ENCODE peak calls at places on chromosomes 5 and 9, in five cellular contexts. One of them, this sample, is unnamed.

GRCh38 chr5:2741946-2742345 is 9.5 kb downstream of the IRX2 start:
- DNase-seq in astrocyte: no peak
- DNase-seq in heart left ventricle: no peak
- DNase-seq in fibroblast of mammary gland: no peak
- DNase-seq in activated CD4-positive, alpha-beta T cell treated with anti-CD3 and anti-CD28 coated beads, Interleukin-2, amount 50 U/mL, for 4 hours: no peak
- DNase-seq in this sample: no peak

GRCh38 chr9:69871143-69871834 is 50.7 kb downstream of the CFAP95 start:
- DNase-seq in astrocyte: no peak
- DNase-seq in heart left ventricle: no peak
- DNase-seq in fibroblast of mammary gland: peak
- DNase-seq in activated CD4-positive, alpha-beta T cell treated with anti-CD3 and anti-CD28 coated beads, Interleukin-2, amount 50 U/mL, for 4 hours: no peak
- DNase-seq in this sample: no peak

GRCh38 chr9:129838707-129839259 is 3.5 kb downstream of the USP20 start:
- DNase-seq in astrocyte: peak
- DNase-seq in fibroblast of mammary gland: peak
- DNase-seq in heart left ventricle: no peak
- DNase-seq in activated CD4-positive, alpha-beta T cell treated with anti-CD3 and anti-CD28 coated beads, Interleukin-2, amount 50 U/mL, for 4 hours: no peak
- DNase-seq in this sample: peak

GRCh38 chr9:112012026-112012902 is 115.7 kb downstream of the UGCG start:
- DNase-seq in fibroblast of mammary gland: peak
- DNase-seq in activated CD4-positive, alpha-beta T cell treated with anti-CD3 and anti-CD28 coated beads, Interleukin-2, amount 50 U/mL, for 4 hours: no peak
- DNase-seq in heart left ventricle: peak
- DNase-seq in astrocyte: peak
- DNase-seq in this sample: peak

GRCh38 chr5:168740055-168740820 is 161.1 kb upstream of the PANK3 start:
- DNase-seq in fibroblast of mammary gland: no peak
- DNase-seq in astrocyte: no peak
- DNase-seq in activated CD4-positive, alpha-beta T cell treated with anti-CD3 and anti-CD28 coated beads, Interleukin-2, amount 50 U/mL, for 4 hours: no peak
- DNase-seq in heart left ventricle: no peak
- DNase-seq in this sample: no peak

GRCh38 chr9:109109962-109110325 is 9.8 kb downstream of the TMEM245 start:
- DNase-seq in activated CD4-positive, alpha-beta T cell treated with anti-CD3 and anti-CD28 coated beads, Interleukin-2, amount 50 U/mL, for 4 hours: no peak
- DNase-seq in astrocyte: peak
- DNase-seq in heart left ventricle: no peak
- DNase-seq in fibroblast of mammary gland: no peak
- DNase-seq in this sample: no peak

GRCh38 chr9:5760338-5760737 is 72.6 kb downstream of the ERMP1 start:
- DNase-seq in heart left ventricle: no peak
- DNase-seq in astrocyte: no peak
- DNase-seq in fibroblast of mammary gland: no peak
- DNase-seq in activated CD4-positive, alpha-beta T cell treated with anti-CD3 and anti-CD28 coated beads, Interleukin-2, amount 50 U/mL, for 4 hours: no peak
- DNase-seq in this sample: no peak

GRCh38 chr9:133133680-133134418 is 12.8 kb upstream of the RALGDS start:
- DNase-seq in astrocyte: peak
- DNase-seq in fibroblast of mammary gland: peak
- DNase-seq in activated CD4-positive, alpha-beta T cell treated with anti-CD3 and anti-CD28 coated beads, Interleukin-2, amount 50 U/mL, for 4 hours: peak
- DNase-seq in heart left ventricle: peak
- DNase-seq in this sample: peak

GRCh38 chr5:76084496-76085285 is 1.5 kb downstream of the SV2C start:
- DNase-seq in astrocyte: no peak
- DNase-seq in activated CD4-positive, alpha-beta T cell treated with anti-CD3 and anti-CD28 coated beads, Interleukin-2, amount 50 U/mL, for 4 hours: peak
- DNase-seq in heart left ventricle: no peak
- DNase-seq in fibroblast of mammary gland: no peak
- DNase-seq in this sample: peak

GRCh38 chr5:134249469-134250379 is 23.9 kb upstream of the PPP2CA start:
- DNase-seq in activated CD4-positive, alpha-beta T cell treated with anti-CD3 and anti-CD28 coated beads, Interleukin-2, amount 50 U/mL, for 4 hours: no peak
- DNase-seq in fibroblast of mammary gland: peak
- DNase-seq in astrocyte: no peak
- DNase-seq in heart left ventricle: peak
- DNase-seq in this sample: peak

GRCh38 chr5:57698785-57699184 is 216.2 kb upstream of the ACTBL2 start:
- DNase-seq in fibroblast of mammary gland: no peak
- DNase-seq in activated CD4-positive, alpha-beta T cell treated with anti-CD3 and anti-CD28 coated beads, Interleukin-2, amount 50 U/mL, for 4 hours: no peak
- DNase-seq in astrocyte: peak
- DNase-seq in heart left ventricle: no peak
- DNase-seq in this sample: peak

GRCh38 chr9:107036367-107036766 is 173.4 kb downstream of the ZNF462 start:
- DNase-seq in heart left ventricle: no peak
- DNase-seq in fibroblast of mammary gland: no peak
- DNase-seq in activated CD4-positive, alpha-beta T cell treated with anti-CD3 and anti-CD28 coated beads, Interleukin-2, amount 50 U/mL, for 4 hours: no peak
- DNase-seq in astrocyte: no peak
- DNase-seq in this sample: no peak

This sample was measured in MCF 10A.